ENCODE peak calls at places on chromosomes 11 and 22, in six cellular contexts. One of them, this sample, is unnamed.

GRCh38 chr11:69014084-69014935 is 1.3 kb upstream of the MRGPRF start:
- DNase-seq in colonic mucosa: peak; percentile 49
- DNase-seq in RWPE1: no peak
- DNase-seq in endothelial cell: no peak
- DNase-seq in heart right ventricle: peak; percentile 61
- DNase-seq in neural crest cell: no peak
- DNase-seq in this sample: peak; percentile 33

GRCh38 chr11:130725417-130726233 is 190.7 kb downstream of the SNX19 start:
- DNase-seq in colonic mucosa: no peak
- DNase-seq in RWPE1: peak; percentile 14
- DNase-seq in endothelial cell: no peak
- DNase-seq in heart right ventricle: no peak
- DNase-seq in neural crest cell: no peak
- DNase-seq in this sample: no peak

GRCh38 chr11:80034801-80035200 is 594.0 kb upstream of the TENM4 start:
- DNase-seq in colonic mucosa: no peak
- DNase-seq in RWPE1: no peak
- DNase-seq in endothelial cell: no peak
- DNase-seq in heart right ventricle: no peak
- DNase-seq in neural crest cell: no peak
- DNase-seq in this sample: no peak

GRCh38 chr11:790721-791564 is 1.1 kb upstream of the CEND1 start:
- DNase-seq in colonic mucosa: no peak
- DNase-seq in RWPE1: no peak
- DNase-seq in endothelial cell: no peak
- DNase-seq in heart right ventricle: no peak
- DNase-seq in neural crest cell: no peak
- DNase-seq in this sample: no peak

GRCh38 chr11:19656140-19656541 is 56.5 kb upstream of the NAV2 start:
- DNase-seq in colonic mucosa: no peak
- DNase-seq in RWPE1: no peak
- DNase-seq in endothelial cell: no peak
- DNase-seq in heart right ventricle: no peak
- DNase-seq in neural crest cell: no peak
- DNase-seq in this sample: no peak

GRCh38 chr11:66080055-66080817 is 10.2 kb downstream of the PACS1 start:
- DNase-seq in colonic mucosa: peak; percentile 74
- DNase-seq in RWPE1: peak; percentile 69
- DNase-seq in endothelial cell: no peak
- DNase-seq in heart right ventricle: peak; percentile 22
- DNase-seq in neural crest cell: no peak
- DNase-seq in this sample: no peak

GRCh38 chr11:13333456-13333957 is 55.9 kb downstream of the BMAL1 start:
- DNase-seq in colonic mucosa: peak; percentile 66
- DNase-seq in RWPE1: no peak
- DNase-seq in endothelial cell: no peak
- DNase-seq in heart right ventricle: no peak
- DNase-seq in neural crest cell: no peak
- DNase-seq in this sample: no peak

GRCh38 chr11:70660889-70661197 is 262.5 kb downstream of the CTTN start:
- DNase-seq in colonic mucosa: no peak
- DNase-seq in RWPE1: no peak
- DNase-seq in endothelial cell: no peak
- DNase-seq in heart right ventricle: no peak
- DNase-seq in neural crest cell: no peak
- DNase-seq in this sample: no peak

GRCh38 chr11:119339581-119340334 is 925 bp downstream of the C1QTNF5 start:
- DNase-seq in colonic mucosa: peak; percentile 71
- DNase-seq in RWPE1: no peak
- DNase-seq in endothelial cell: peak; percentile 80
- DNase-seq in heart right ventricle: peak; percentile 77
- DNase-seq in neural crest cell: peak; percentile 78
- DNase-seq in this sample: peak; percentile 89

GRCh38 chr11:61715877-61716276 is 35.7 kb downstream of the DAGLA start:
- DNase-seq in colonic mucosa: no peak
- DNase-seq in RWPE1: no peak
- DNase-seq in endothelial cell: no peak
- DNase-seq in heart right ventricle: no peak
- DNase-seq in neural crest cell: no peak
- DNase-seq in this sample: no peak

GRCh38 chr11:13367115-13367514 is 89.5 kb downstream of the BMAL1 start:
- DNase-seq in colonic mucosa: no peak
- DNase-seq in RWPE1: no peak
- DNase-seq in endothelial cell: no peak
- DNase-seq in heart right ventricle: no peak
- DNase-seq in neural crest cell: no peak
- DNase-seq in this sample: no peak

GRCh38 chr11:111918390-111919256 is at the start of gene C11orf52:
- DNase-seq in colonic mucosa: peak; percentile 87
- DNase-seq in RWPE1: peak; percentile 58
- DNase-seq in endothelial cell: peak; percentile 55
- DNase-seq in heart right ventricle: peak; percentile 46
- DNase-seq in neural crest cell: no peak
- DNase-seq in this sample: peak; percentile 57

GRCh38 chr11:89177691-89178231 is at the start of gene TYR:
- DNase-seq in colonic mucosa: no peak
- DNase-seq in RWPE1: no peak
- DNase-seq in endothelial cell: no peak
- DNase-seq in heart right ventricle: no peak
- DNase-seq in neural crest cell: no peak
- DNase-seq in this sample: no peak

GRCh38 chr11:22076215-22076930 is 116.5 kb upstream of the ANO5 start:
- DNase-seq in colonic mucosa: no peak
- DNase-seq in RWPE1: no peak
- DNase-seq in endothelial cell: no peak
- DNase-seq in heart right ventricle: no peak
- DNase-seq in neural crest cell: no peak
- DNase-seq in this sample: no peak

GRCh38 chr22:26357813-26358212 is 71.2 kb upstream of the ASPHD2 start:
- DNase-seq in colonic mucosa: no peak
- DNase-seq in RWPE1: no peak
- DNase-seq in endothelial cell: no peak
- DNase-seq in heart right ventricle: no peak
- DNase-seq in neural crest cell: no peak
- DNase-seq in this sample: no peak

GRCh38 chr11:96036863-96037262 is 113.0 kb upstream of the MTMR2 start:
- DNase-seq in colonic mucosa: no peak
- DNase-seq in RWPE1: no peak
- DNase-seq in endothelial cell: no peak
- DNase-seq in heart right ventricle: no peak
- DNase-seq in neural crest cell: no peak
- DNase-seq in this sample: no peak

GRCh38 chr11:73308963-73309960 is 1.2 kb downstream of the ARHGEF17 start:
- DNase-seq in colonic mucosa: peak; percentile 82
- DNase-seq in RWPE1: peak; percentile 89
- DNase-seq in endothelial cell: peak; percentile 81
- DNase-seq in heart right ventricle: peak; percentile 92
- DNase-seq in neural crest cell: peak; percentile 55
- DNase-seq in this sample: peak; percentile 86

GRCh38 chr22:19440411-19441195 is 6.9 kb downstream of the C22orf39 start:
- DNase-seq in colonic mucosa: no peak
- DNase-seq in RWPE1: no peak
- DNase-seq in endothelial cell: no peak
- DNase-seq in heart right ventricle: no peak
- DNase-seq in neural crest cell: no peak
- DNase-seq in this sample: no peak

GRCh38 chr11:2526808-2527381 is 82.1 kb downstream of the KCNQ1 start:
- DNase-seq in colonic mucosa: peak; percentile 87
- DNase-seq in RWPE1: no peak
- DNase-seq in endothelial cell: no peak
- DNase-seq in heart right ventricle: peak; percentile 39
- DNase-seq in neural crest cell: no peak
- DNase-seq in this sample: peak; percentile 26

GRCh38 chr22:22683668-22684361 is 39.4 kb downstream of the GGTLC2 start:
- DNase-seq in colonic mucosa: no peak
- DNase-seq in RWPE1: no peak
- DNase-seq in endothelial cell: no peak
- DNase-seq in heart right ventricle: no peak
- DNase-seq in neural crest cell: no peak
- DNase-seq in this sample: no peak

GRCh38 chr11:17760102-17761029 is 25.8 kb downstream of the KCNC1 start:
- DNase-seq in colonic mucosa: peak; percentile 66
- DNase-seq in RWPE1: peak; percentile 31
- DNase-seq in endothelial cell: peak; percentile 74
- DNase-seq in heart right ventricle: peak; percentile 40
- DNase-seq in neural crest cell: no peak
- DNase-seq in this sample: peak; percentile 68

GRCh38 chr11:92253945-92254344 is 29.3 kb downstream of the FAT3 start:
- DNase-seq in colonic mucosa: no peak
- DNase-seq in RWPE1: no peak
- DNase-seq in endothelial cell: no peak
- DNase-seq in heart right ventricle: no peak
- DNase-seq in neural crest cell: no peak
- DNase-seq in this sample: no peak

GRCh38 chr11:2929511-2929879 is 275 bp upstream of the PHLDA2 start:
- DNase-seq in colonic mucosa: peak; percentile 85
- DNase-seq in RWPE1: peak; percentile 91
- DNase-seq in endothelial cell: no peak
- DNase-seq in heart right ventricle: no peak
- DNase-seq in neural crest cell: no peak
- DNase-seq in this sample: peak; percentile 51

GRCh38 chr11:126139541-126140091 is 71.8 kb downstream of the RPUSD4 start:
- DNase-seq in colonic mucosa: no peak
- DNase-seq in RWPE1: no peak
- DNase-seq in endothelial cell: no peak
- DNase-seq in heart right ventricle: peak; percentile 35
- DNase-seq in neural crest cell: no peak
- DNase-seq in this sample: no peak

GRCh38 chr11:67466367-67466766 is 2.7 kb downstream of the TMEM134 start:
- DNase-seq in colonic mucosa: no peak
- DNase-seq in RWPE1: no peak
- DNase-seq in endothelial cell: no peak
- DNase-seq in heart right ventricle: no peak
- DNase-seq in neural crest cell: no peak
- DNase-seq in this sample: no peak

GRCh38 chr11:68412593-68413475 is 47.7 kb upstream of the PPP6R3 start:
- DNase-seq in colonic mucosa: no peak
- DNase-seq in RWPE1: no peak
- DNase-seq in endothelial cell: no peak
- DNase-seq in heart right ventricle: no peak
- DNase-seq in neural crest cell: no peak
- DNase-seq in this sample: no peak

GRCh38 chr11:61912530-61912898 is 4.9 kb downstream of the RAB3IL1 start:
- DNase-seq in colonic mucosa: peak; percentile 33
- DNase-seq in RWPE1: no peak
- DNase-seq in endothelial cell: no peak
- DNase-seq in heart right ventricle: peak; percentile 46
- DNase-seq in neural crest cell: no peak
- DNase-seq in this sample: no peak

GRCh38 chr11:27233654-27234042 is 129.4 kb downstream of the CCDC34 start:
- DNase-seq in colonic mucosa: no peak
- DNase-seq in RWPE1: no peak
- DNase-seq in endothelial cell: no peak
- DNase-seq in heart right ventricle: no peak
- DNase-seq in neural crest cell: no peak
- DNase-seq in this sample: no peak

GRCh38 chr11:75229466-75229865 is 11.1 kb upstream of the TPBGL start:
- DNase-seq in colonic mucosa: no peak
- DNase-seq in RWPE1: no peak
- DNase-seq in endothelial cell: no peak
- DNase-seq in heart right ventricle: no peak
- DNase-seq in neural crest cell: no peak
- DNase-seq in this sample: no peak

GRCh38 chr11:5380740-5381342 is 2.8 kb upstream of the OR51M1 start:
- DNase-seq in colonic mucosa: peak; percentile 48
- DNase-seq in RWPE1: peak; percentile 49
- DNase-seq in endothelial cell: peak; percentile 71
- DNase-seq in heart right ventricle: peak; percentile 32
- DNase-seq in neural crest cell: peak; percentile 56
- DNase-seq in this sample: peak; percentile 66

GRCh38 chr11:112590778-112591177 is 330.1 kb upstream of the PLET1 start:
- DNase-seq in colonic mucosa: no peak
- DNase-seq in RWPE1: no peak
- DNase-seq in endothelial cell: no peak
- DNase-seq in heart right ventricle: no peak
- DNase-seq in neural crest cell: no peak
- DNase-seq in this sample: no peak

GRCh38 chr11:108732395-108732794 is 67.5 kb downstream of the DDX10 start:
- DNase-seq in colonic mucosa: no peak
- DNase-seq in RWPE1: no peak
- DNase-seq in endothelial cell: no peak
- DNase-seq in heart right ventricle: no peak
- DNase-seq in neural crest cell: no peak
- DNase-seq in this sample: no peak

GRCh38 chr22:38973289-38974169 is 8.6 kb upstream of the APOBEC3B start:
- DNase-seq in colonic mucosa: peak; percentile 53
- DNase-seq in RWPE1: peak; percentile 33
- DNase-seq in endothelial cell: peak; percentile 67
- DNase-seq in heart right ventricle: no peak
- DNase-seq in neural crest cell: peak; percentile 62
- DNase-seq in this sample: peak; percentile 70

GRCh38 chr22:17271711-17272451 is 52.6 kb upstream of the ADA2 start:
- DNase-seq in colonic mucosa: no peak
- DNase-seq in RWPE1: no peak
- DNase-seq in endothelial cell: no peak
- DNase-seq in heart right ventricle: peak; percentile 1
- DNase-seq in neural crest cell: no peak
- DNase-seq in this sample: no peak
- TF ChIP-seq CTCF in colonic mucosa: no peak
- TF ChIP-seq CTCF in RWPE1: no peak
- TF ChIP-seq CTCF in endothelial cell: peak; percentile 60
- TF ChIP-seq CTCF in heart right ventricle: no peak
- TF ChIP-seq CTCF in neural crest cell: peak; percentile 45
- TF ChIP-seq CTCF in this sample: no peak

DNA sequence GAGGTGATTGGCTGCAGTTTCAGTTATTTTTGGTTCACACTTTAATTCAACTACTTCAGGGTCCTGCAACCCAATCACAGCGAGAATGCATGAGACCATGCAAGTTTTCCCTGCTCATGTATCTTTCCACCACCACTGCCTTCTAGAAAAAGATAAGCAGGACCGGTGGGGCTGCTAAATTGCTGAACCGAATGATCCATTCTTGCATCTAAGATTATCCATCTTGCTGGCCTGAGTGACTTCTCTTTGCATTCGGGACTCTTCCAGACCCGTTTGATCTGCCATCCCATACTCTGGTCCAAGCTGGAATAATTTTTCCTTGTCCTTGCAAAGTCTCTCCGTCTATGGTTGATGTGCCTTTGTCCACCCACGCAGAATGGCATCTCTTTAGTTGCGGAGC is 56.3 kb upstream of the TP53I11 start:
- DNase-seq in colonic mucosa: no peak
- DNase-seq in RWPE1: no peak
- DNase-seq in endothelial cell: no peak
- DNase-seq in heart right ventricle: no peak
- DNase-seq in neural crest cell: no peak
- DNase-seq in this sample: no peak
- TF ChIP-seq CTCF in colonic mucosa: no peak
- TF ChIP-seq CTCF in RWPE1: no peak
- TF ChIP-seq CTCF in endothelial cell: no peak
- TF ChIP-seq CTCF in heart right ventricle: no peak
- TF ChIP-seq CTCF in neural crest cell: no peak
- TF ChIP-seq CTCF in this sample: no peak

GRCh38 chr11:120985718-120986569 is 38.0 kb upstream of the TBCEL start:
- DNase-seq in colonic mucosa: peak; percentile 38
- DNase-seq in RWPE1: peak; percentile 46
- DNase-seq in endothelial cell: peak; percentile 67
- DNase-seq in heart right ventricle: peak; percentile 8
- DNase-seq in neural crest cell: peak; percentile 30
- DNase-seq in this sample: peak; percentile 79
- TF ChIP-seq CTCF in colonic mucosa: no peak
- TF ChIP-seq CTCF in RWPE1: peak; percentile 36
- TF ChIP-seq CTCF in endothelial cell: peak; percentile 38
- TF ChIP-seq CTCF in heart right ventricle: peak; percentile 44
- TF ChIP-seq CTCF in neural crest cell: peak; percentile 51
- TF ChIP-seq CTCF in this sample: peak; percentile 34

GRCh38 chr11:8654503-8654902 is 28.0 kb downstream of the TRIM66 start:
- DNase-seq in colonic mucosa: no peak
- DNase-seq in RWPE1: no peak
- DNase-seq in endothelial cell: no peak
- DNase-seq in heart right ventricle: no peak
- DNase-seq in neural crest cell: no peak
- DNase-seq in this sample: no peak
- TF ChIP-seq CTCF in colonic mucosa: no peak
- TF ChIP-seq CTCF in RWPE1: no peak
- TF ChIP-seq CTCF in endothelial cell: no peak
- TF ChIP-seq CTCF in heart right ventricle: no peak
- TF ChIP-seq CTCF in neural crest cell: no peak
- TF ChIP-seq CTCF in this sample: no peak